ENCODE peak calls at places on chromosomes 1 and 21, in six cellular contexts. C is tibial artery; S is stimulated activated naive CD8-positive, alpha-beta T cell treated with anti-CD3 and anti-CD28 coated beads, Interleukin-15, Interleukin-2, amounts not matched to agents 100 U/mL and 50 U/mL, for 24 hours; F is neural progenitor cell; I is HEK293T; P is neural crest cell. O is an unnamed sample.

GRCh38 chr1:9129391-9130041 is 614 bp upstream of the GPR157 start:
- DNase-seq in P (peak; percentile 50), I (peak; percentile 84), C (peak; percentile 92), S (peak; percentile 88), F (peak; percentile 96), O (no peak)

GRCh38 chr1:182169203-182169602 is 107.7 kb upstream of the ZNF648 start:
- DNase-seq in I (no peak), C (peak; percentile 75), S (no peak), P (no peak), F (no peak), O (no peak)

GRCh38 chr1:200850554-200850953 is 22.2 kb upstream of the GPR25 start:
- DNase-seq in I (no peak), S (no peak), P (no peak), F (no peak), C (no peak), O (no peak)

GRCh38 chr1:212942679-212943392 is 7.5 kb upstream of the VASH2 start:
- DNase-seq in C (no peak), P (no peak), S (no peak), F (no peak), I (no peak), O (no peak)

GRCh38 chr1:225737179-225737578 is 40.4 kb upstream of the SRP9 start:
- DNase-seq in S (no peak), C (no peak), F (no peak), P (no peak), I (no peak), O (no peak)

GRCh38 chr1:79293611-79294010 is 287.1 kb upstream of the ADGRL4 start:
- DNase-seq in C (no peak), P (no peak), F (no peak), S (no peak), I (no peak), O (no peak)

GRCh38 chr21:16797530-16797929 is 715.3 kb upstream of the CXADR start:
- DNase-seq in F (no peak), P (no peak), C (no peak), I (no peak), S (no peak), O (no peak)

GRCh38 chr1:71049951-71050598 is 2.5 kb upstream of the PTGER3 start:
- DNase-seq in S (no peak), I (peak; percentile 74), C (no peak), F (peak; percentile 75), P (peak; percentile 31), O (no peak)

GRCh38 chr21:36783612-36784383 is 84.9 kb downstream of the SIM2 start:
- DNase-seq in I (no peak), S (no peak), C (no peak), P (no peak), F (no peak), O (no peak)

GRCh38 chr21:40717008-40717407 is 129.9 kb downstream of the DSCAM start:
- DNase-seq in I (no peak), S (no peak), P (no peak), F (no peak), C (no peak), O (no peak)